ENCODE peak calls at places on chromosome 22, in five cellular contexts. E, V, Y, Z and J are unnamed samples.

GRCh38 chr22:31079095-31079642 is 1.9 kb upstream of the SMTN start:
- DNase-seq in E (no peak), V (no peak), Y (no peak), Z (no peak), J (no peak)

GRCh38 chr22:50074056-50074455 is 11.2 kb downstream of the MLC1 start:
- DNase-seq in E (no peak), V (no peak), Y (no peak), Z (no peak), J (no peak)

GRCh38 chr22:29987143-29987542 is 93.1 kb upstream of the HORMAD2 start:
- DNase-seq in E (peak; percentile 26), V (no peak), Y (no peak), Z (no peak), J (no peak)

GRCh38 chr22:46076651-46077339 is 73.5 kb upstream of the PPARA start:
- DNase-seq in E (no peak), V (no peak), Y (peak; percentile 90), Z (peak; percentile 37), J (peak; percentile 55)

GRCh38 chr22:40397436-40397835 is 27.0 kb downstream of the SGSM3 start:
- DNase-seq in E (no peak), V (no peak), Y (peak; percentile 61), Z (no peak), J (no peak)

GRCh38 chr22:24894998-24895397 is 51.5 kb downstream of the LHFPL7 start:
- DNase-seq in E (no peak), V (no peak), Y (peak; percentile 90), Z (peak; percentile 46), J (peak; percentile 36)

GRCh38 chr22:41598891-41599635 is 9.4 kb upstream of the PMM1 start:
- DNase-seq in E (no peak), V (no peak), Y (no peak), Z (no peak), J (no peak)

GRCh38 chr22:27576815-27577564 is 224.6 kb downstream of the MN1 start:
- DNase-seq in E (no peak), V (no peak), Y (no peak), Z (no peak), J (no peak)

GRCh38 chr22:30305519-30305905 is 16.2 kb upstream of the CASTOR1 start:
- DNase-seq in E (no peak), V (no peak), Y (peak; percentile 92), Z (no peak), J (no peak)

GRCh38 chr22:18905540-18906409 is at the start of gene DGCR6:
- DNase-seq in E (no peak), V (no peak), Y (peak; percentile 10), Z (no peak), J (no peak)

GRCh38 chr22:46069518-46070214 is 80.7 kb upstream of the PPARA start:
- DNase-seq in E (peak; percentile 77), V (no peak), Y (peak; percentile 93), Z (peak; percentile 96), J (peak; percentile 72)